ENCODE peak calls at places on chromosomes 6 and 20, in ten cellular contexts. V, X, S, C, A, B, H, W, U and O are unnamed samples.

GRCh38 chr6:151385177-151385576 is 6.2 kb downstream of the ZBTB2 start:
- DNase-seq in V (no peak), X (no peak), S (no peak), C (no peak), A (no peak), B (no peak), H (no peak), W (no peak), U (no peak), O (peak)

GRCh38 chr6:44056392-44057237 is 70.6 kb downstream of the MRPL14 start:
- DNase-seq in V (no peak), X (peak), S (peak), C (peak), A (no peak), B (no peak), H (peak), W (peak), U (no peak), O (no peak)

GRCh38 chr6:90993771-90994170 is 406.9 kb upstream of the MAP3K7 start:
- DNase-seq in V (no peak), X (no peak), S (no peak), C (no peak), A (no peak), B (no peak), H (no peak), W (no peak), U (no peak), O (no peak)

GRCh38 chr6:7540595-7540994 is 876 bp upstream of the DSP start:
- DNase-seq in V (peak), X (no peak), S (peak), C (peak), A (no peak), B (no peak), H (no peak), W (peak), U (no peak), O (no peak)

GRCh38 chr20:62195736-62196135 is 12.9 kb downstream of the MTG2 start:
- DNase-seq in V (no peak), X (no peak), S (no peak), C (peak), A (no peak), B (no peak), H (no peak), W (peak), U (no peak), O (no peak)

GRCh38 chr6:157865249-157865648 is 42.2 kb downstream of the SNX9 start:
- DNase-seq in V (no peak), X (no peak), S (no peak), C (no peak), A (no peak), B (no peak), H (no peak), W (no peak), U (no peak), O (no peak)

GRCh38 chr6:14819840-14820420 is 425.9 kb upstream of the JARID2 start:
- DNase-seq in V (no peak), X (no peak), S (no peak), C (no peak), A (no peak), B (no peak), H (no peak), W (no peak), U (no peak), O (no peak)

GRCh38 chr6:2237001-2237400 is 8.4 kb downstream of the GMDS start:
- DNase-seq in V (no peak), X (peak), S (peak), C (no peak), A (no peak), B (no peak), H (peak), W (no peak), U (no peak), O (no peak)

GRCh38 chr6:96542702-96543101 is 20.2 kb upstream of the FHL5 start:
- DNase-seq in V (no peak), X (peak), S (peak), C (no peak), A (no peak), B (no peak), H (peak), W (no peak), U (no peak), O (no peak)

GRCh38 chr20:13857304-13857703 is 72.5 kb downstream of the NDUFAF5 start:
- DNase-seq in V (no peak), X (no peak), S (no peak), C (peak), A (no peak), B (no peak), H (no peak), W (peak), U (peak), O (no peak)